ENCODE peak calls at places on chromosomes 11 and 22, in six cellular contexts. J is breast epithelium; C is mammary epithelial cell; O is naive thymus-derived CD4-positive, alpha-beta T cell; K is psoas muscle; U is effector memory CD4-positive, alpha-beta T cell. D is an unnamed sample. For H3K4me1, the result is how much of the 10 kb centered on the place peaks cover.

GRCh38 chr11:124758355-124759267 is 3.5 kb downstream of the ESAM start:
- DNase-seq in J (no peak), C (peak), O (peak), K (peak), U (peak), D (no peak)

GRCh38 chr11:110161061-110161460 is 67.9 kb downstream of the ZC3H12C start:
- DNase-seq in J (no peak), C (no peak), O (no peak), K (no peak), U (no peak), D (no peak)

GRCh38 chr11:31816467-31817053 is 5.4 kb upstream of the PAX6 start:
- DNase-seq in J (no peak), C (no peak), O (no peak), K (no peak), U (no peak), D (no peak)

GRCh38 chr22:43951966-43952365 is 3.3 kb upstream of the SAMM50 start:
- DNase-seq in J (no peak), C (no peak), O (no peak), K (no peak), U (no peak), D (no peak)

GRCh38 chr11:129442171-129442570 is 66.5 kb downstream of the BARX2 start:
- DNase-seq in J (no peak), C (no peak), O (no peak), K (no peak), U (no peak), D (no peak)

GRCh38 chr11:72783144-72783910 is 10.5 kb downstream of the STARD10 start:
- DNase-seq in J (no peak), C (no peak), O (no peak), K (no peak), U (no peak), D (no peak)

GRCh38 chr11:95790933-95791247 is 592 bp downstream of the CEP57 start:
- DNase-seq in J (peak), C (peak), O (peak), K (no peak), U (peak), D (peak)

GRCh38 chr11:45233121-45233803 is 52.9 kb downstream of the SYT13 start:
- DNase-seq in J (no peak), C (peak), O (peak), K (peak), U (no peak), D (peak)

GRCh38 chr11:111426615-111427014 is 47.5 kb upstream of the POU2AF1 start:
- DNase-seq in J (no peak), C (peak), O (no peak), K (no peak), U (no peak), D (no peak)

GRCh38 chr11:14858404-14858803 is 33.6 kb downstream of the CYP2R1 start:
- DNase-seq in J (no peak), C (no peak), O (no peak), K (no peak), U (no peak), D (no peak)

GRCh38 chr11:76216536-76217326 is 10.4 kb upstream of the WNT11 start:
- DNase-seq in J (no peak), C (no peak), O (no peak), K (peak), U (no peak), D (no peak)

GRCh38 chr11:78030429-78031325 is 7.6 kb upstream of the KCTD14 start:
- DNase-seq in J (peak), C (peak), O (no peak), K (peak), U (no peak), D (no peak)

GRCh38 chr22:34243023-34243422 is 322.7 kb upstream of the LARGE1 start:
- DNase-seq in J (no peak), C (no peak), O (no peak), K (no peak), U (no peak), D (peak)

GRCh38 chr11:16293204-16293681 is 63.1 kb downstream of the SOX6 start:
- DNase-seq in J (no peak), C (no peak), O (no peak), K (no peak), U (no peak), D (no peak)

GRCh38 chr11:416757-417621 is 2.2 kb upstream of the SIGIRR start:
- DNase-seq in J (no peak), C (peak), O (peak), K (peak), U (no peak), D (no peak)

DNA sequence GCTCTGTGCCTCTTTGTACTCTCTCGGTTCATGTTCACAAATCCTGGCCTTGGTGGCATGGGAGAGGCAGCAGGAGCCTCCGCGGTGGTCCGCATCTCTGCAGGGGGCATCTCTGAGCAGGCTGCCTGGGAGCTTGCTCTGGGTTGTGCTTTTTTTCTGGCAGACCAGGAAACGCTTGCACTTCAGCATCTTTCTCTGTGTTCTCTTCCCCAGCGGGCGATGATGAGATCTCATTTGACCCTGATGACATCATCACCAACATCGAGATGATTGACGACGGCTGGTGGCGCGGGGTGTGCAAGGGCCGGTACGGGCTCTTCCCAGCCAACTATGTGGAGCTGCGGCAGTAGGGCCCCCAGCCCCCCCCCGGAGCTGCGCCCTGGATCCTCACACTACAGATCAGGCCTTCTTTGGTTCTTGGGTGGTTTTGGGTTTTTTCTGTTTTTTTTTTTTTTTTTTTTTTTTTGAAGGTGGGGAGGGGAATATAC is 36.5 kb downstream of the CTTN start:
- DNase-seq in J (no peak), C (no peak), O (no peak), K (no peak), U (no peak), D (no peak)
- H3K4me1 ChIP-seq in J (under half), C (under half), O (under half), K (under half), U (under half), D (under half)

GRCh38 chr11:63709336-63709735 is 28.0 kb downstream of the RTN3 start:
- DNase-seq in J (no peak), C (no peak), O (no peak), K (no peak), U (no peak), D (no peak)

GRCh38 chr11:63708764-63709163 is 27.5 kb downstream of the RTN3 start:
- DNase-seq in J (no peak), C (no peak), O (no peak), K (no peak), U (no peak), D (no peak)

GRCh38 chr11:63711838-63712237 is 30.5 kb downstream of the RTN3 start:
- DNase-seq in J (no peak), C (no peak), O (no peak), K (no peak), U (no peak), D (no peak)

GRCh38 chr11:63713776-63714175 is 32.5 kb downstream of the RTN3 start:
- DNase-seq in J (no peak), C (no peak), O (no peak), K (no peak), U (no peak), D (no peak)

GRCh38 chr11:63710476-63711217 is 29.3 kb downstream of the RTN3 start:
- DNase-seq in J (no peak), C (no peak), O (no peak), K (no peak), U (no peak), D (no peak)
- H3K4me3 ChIP-seq in J (no peak), C (no peak), O (no peak), K (no peak), U (no peak), D (no peak)

GRCh38 chr22:40020956-40021355 is 26.2 kb downstream of the FAM83F start:
- DNase-seq in J (no peak), C (no peak), O (no peak), K (no peak), U (no peak), D (no peak)
- H3K27ac ChIP-seq in J (peak), C (no peak), O (no peak), K (no peak), U (no peak), D (no peak)

GRCh38 chr11:73972620-73973449 is 9.8 kb downstream of the UCP2 start:
- DNase-seq in J (peak), C (no peak), O (no peak), K (no peak), U (no peak), D (no peak)

GRCh38 chr11:73977856-73978519 is 4.7 kb downstream of the UCP2 start:
- DNase-seq in J (peak), C (no peak), O (no peak), K (no peak), U (no peak), D (no peak)

GRCh38 chr11:73976451-73977151 is 6.0 kb downstream of the UCP2 start:
- DNase-seq in J (peak), C (no peak), O (no peak), K (no peak), U (no peak), D (no peak)

GRCh38 chr11:73974611-73975478 is 7.8 kb downstream of the UCP2 start:
- DNase-seq in J (peak), C (no peak), O (no peak), K (no peak), U (no peak), D (no peak)

DNA sequence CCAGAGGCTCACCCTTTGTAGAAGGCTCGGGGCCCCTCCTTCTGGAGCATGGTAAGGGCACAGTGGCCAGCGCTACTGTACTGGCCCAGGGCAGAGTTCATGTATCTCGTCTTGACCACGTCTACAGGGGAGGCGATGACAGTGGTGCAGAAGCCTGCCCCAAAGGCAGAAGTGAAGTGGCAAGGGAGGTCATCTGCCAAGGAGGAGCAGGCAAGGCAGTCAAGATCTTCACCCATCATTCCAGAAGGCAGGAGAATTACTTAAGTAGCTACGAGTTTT is 7.2 kb downstream of the UCP2 start:
- DNase-seq in J (peak), C (no peak), O (no peak), K (no peak), U (no peak), D (no peak)
- H3K4me1 ChIP-seq in J (under half), C (under half), O (half or more), K (under half), U (half or more), D (under half)

DNA sequence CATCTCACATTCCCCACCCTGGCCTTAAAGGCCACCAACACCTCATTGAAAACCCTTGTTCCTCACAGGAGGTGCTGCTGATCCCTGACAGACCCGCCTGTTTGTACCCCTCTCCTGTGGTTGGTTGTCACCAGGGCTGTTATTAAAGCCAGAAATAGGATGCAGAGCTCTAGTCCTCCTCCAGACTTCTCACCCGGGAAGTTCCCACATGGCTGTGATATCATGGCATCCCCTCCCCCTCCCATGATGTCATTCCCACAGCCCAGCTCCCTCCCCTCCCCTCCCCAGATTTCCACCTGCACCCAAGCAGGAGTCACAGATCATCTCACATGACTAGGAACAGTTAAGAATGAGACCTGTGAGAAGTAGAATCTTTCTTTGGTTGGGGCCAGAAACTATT is 302.7 kb upstream of the NCAM1 start:
- DNase-seq in J (no peak), C (peak), O (no peak), K (no peak), U (no peak), D (no peak)
- H3K4me3 ChIP-seq in J (no peak), C (no peak), O (no peak), K (no peak), U (no peak), D (no peak)

DNA sequence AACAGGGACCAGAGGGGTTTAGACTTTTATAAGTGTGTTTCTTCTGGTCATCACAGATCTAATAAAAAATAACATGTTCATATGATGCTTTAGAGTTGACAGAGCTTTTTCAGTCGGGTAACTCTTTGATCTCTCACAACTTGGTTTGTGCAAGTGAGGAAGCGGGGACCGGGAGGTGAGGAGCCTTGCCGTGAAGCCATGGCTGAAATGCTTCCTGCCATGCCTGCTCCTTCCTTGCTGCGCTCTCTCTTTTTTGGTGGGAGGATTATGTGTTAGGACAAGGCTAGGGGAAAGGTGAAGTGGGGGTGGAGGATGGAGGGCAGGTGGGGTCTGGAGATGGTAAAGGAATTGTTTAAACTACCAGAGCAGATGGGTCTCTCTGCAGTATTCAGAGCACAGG is 23.8 kb downstream of the TEAD1 start:
- DNase-seq in J (no peak), C (no peak), O (no peak), K (no peak), U (no peak), D (no peak)
- H3K27ac ChIP-seq in J (no peak), C (no peak), O (no peak), K (peak), U (no peak), D (peak)

D was measured in gastrocnemius medialis.